ENCODE peak calls at places on chromosome 14, in four cellular contexts. One of them, this sample, is unnamed.

GRCh38 chr14:51094282-51094821 is 553 bp downstream of the TRIM9 start:
- DNase-seq in lower leg skin: no peak
- DNase-seq in gastrocnemius medialis: no peak
- DNase-seq in pancreas: peak
- DNase-seq in this sample: peak

GRCh38 chr14:41899416-41899815 is 292.7 kb downstream of the LRFN5 start:
- DNase-seq in lower leg skin: no peak
- DNase-seq in gastrocnemius medialis: no peak
- DNase-seq in pancreas: no peak
- DNase-seq in this sample: no peak

GRCh38 chr14:58969951-58970751 is 218.3 kb upstream of the DAAM1 start:
- DNase-seq in lower leg skin: no peak
- DNase-seq in gastrocnemius medialis: no peak
- DNase-seq in pancreas: no peak
- DNase-seq in this sample: no peak

GRCh38 chr14:61761557-61761956 is 663 bp upstream of the SNAPC1 start:
- DNase-seq in lower leg skin: no peak
- DNase-seq in gastrocnemius medialis: no peak
- DNase-seq in pancreas: no peak
- DNase-seq in this sample: no peak

GRCh38 chr14:77000340-77001235 is 27.9 kb downstream of the IRF2BPL start:
- DNase-seq in lower leg skin: no peak
- DNase-seq in gastrocnemius medialis: peak
- DNase-seq in pancreas: no peak
- DNase-seq in this sample: no peak

GRCh38 chr14:69152944-69153847 is at the start of gene DCAF5:
- DNase-seq in lower leg skin: peak
- DNase-seq in gastrocnemius medialis: peak
- DNase-seq in pancreas: peak
- DNase-seq in this sample: peak

GRCh38 chr14:80946187-80946586 is 4.6 kb upstream of the CEP128 start:
- DNase-seq in lower leg skin: no peak
- DNase-seq in gastrocnemius medialis: no peak
- DNase-seq in pancreas: no peak
- DNase-seq in this sample: no peak

GRCh38 chr14:101926085-101926484 is 38.3 kb upstream of the DYNC1H1 start:
- DNase-seq in lower leg skin: no peak
- DNase-seq in gastrocnemius medialis: no peak
- DNase-seq in pancreas: no peak
- DNase-seq in this sample: no peak

GRCh38 chr14:85223667-85224066 is 306.3 kb upstream of the FLRT2 start:
- DNase-seq in lower leg skin: no peak
- DNase-seq in gastrocnemius medialis: no peak
- DNase-seq in pancreas: no peak
- DNase-seq in this sample: no peak

GRCh38 chr14:82621881-82622450 is 1088.3 kb upstream of the SEL1L start:
- DNase-seq in lower leg skin: no peak
- DNase-seq in gastrocnemius medialis: no peak
- DNase-seq in pancreas: no peak
- DNase-seq in this sample: no peak

GRCh38 chr14:79543966-79544365 is 667.3 kb downstream of the DIO2 start:
- DNase-seq in lower leg skin: no peak
- DNase-seq in gastrocnemius medialis: no peak
- DNase-seq in pancreas: no peak
- DNase-seq in this sample: no peak
- TF ChIP-seq CTCF in lower leg skin: no peak
- TF ChIP-seq CTCF in gastrocnemius medialis: no peak
- TF ChIP-seq CTCF in pancreas: no peak
- TF ChIP-seq CTCF in this sample: no peak

GRCh38 chr14:40252817-40253447 is 820.7 kb upstream of the FBXO33 start:
- DNase-seq in lower leg skin: no peak
- DNase-seq in gastrocnemius medialis: no peak
- DNase-seq in pancreas: no peak
- DNase-seq in this sample: no peak
- TF ChIP-seq CTCF in lower leg skin: no peak
- TF ChIP-seq CTCF in gastrocnemius medialis: no peak
- TF ChIP-seq CTCF in pancreas: no peak
- TF ChIP-seq CTCF in this sample: no peak

DNA sequence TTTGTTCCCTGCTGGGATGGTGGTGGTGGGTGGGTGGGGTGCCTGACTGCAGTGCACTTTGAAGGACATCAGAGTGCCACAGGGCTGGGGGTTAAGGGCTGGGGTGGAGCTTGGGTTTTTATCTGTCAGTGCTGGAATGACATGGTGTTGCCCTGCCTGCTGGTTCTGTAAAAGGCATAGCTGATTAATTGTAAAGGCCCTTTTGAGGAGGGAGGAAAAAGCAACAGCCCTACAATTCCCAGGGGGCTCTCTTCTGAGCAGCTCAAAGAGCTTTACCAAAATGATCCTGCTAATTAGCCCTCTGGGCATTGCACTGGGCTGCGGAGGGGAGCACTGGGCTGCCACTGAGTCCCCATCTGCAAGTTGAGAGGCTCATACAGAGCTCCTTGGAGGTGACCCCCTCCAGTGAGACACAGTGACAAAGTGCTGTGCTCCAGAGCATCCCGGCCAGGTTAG is 21.2 kb downstream of the PLEKHG3 start:
- DNase-seq in lower leg skin: no peak
- DNase-seq in gastrocnemius medialis: peak
- DNase-seq in pancreas: peak
- DNase-seq in this sample: no peak
- TF ChIP-seq CTCF in lower leg skin: no peak
- TF ChIP-seq CTCF in gastrocnemius medialis: no peak
- TF ChIP-seq CTCF in pancreas: no peak
- TF ChIP-seq CTCF in this sample: no peak

DNA sequence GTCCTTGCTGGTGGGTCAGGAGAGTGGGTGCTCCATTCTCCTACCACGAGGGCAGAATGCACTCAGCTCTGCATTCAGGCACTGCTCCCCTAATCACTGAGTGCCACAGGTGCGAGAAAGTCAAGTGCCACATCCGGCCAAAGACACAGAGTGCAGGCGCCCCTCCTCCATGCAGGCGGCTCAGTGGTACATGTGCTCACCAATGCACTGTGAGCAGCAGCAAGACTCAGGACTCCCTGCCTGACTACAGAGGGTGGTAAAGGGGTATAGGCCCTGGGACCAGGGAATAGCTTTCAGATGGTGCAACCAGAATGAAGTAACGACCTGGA is 32.9 kb downstream of the ZFYVE21 start:
- DNase-seq in lower leg skin: no peak
- DNase-seq in gastrocnemius medialis: no peak
- DNase-seq in pancreas: no peak
- DNase-seq in this sample: no peak
- TF ChIP-seq CTCF in lower leg skin: no peak
- TF ChIP-seq CTCF in gastrocnemius medialis: no peak
- TF ChIP-seq CTCF in pancreas: no peak
- TF ChIP-seq CTCF in this sample: no peak

GRCh38 chr14:25032092-25032784 is 17.7 kb downstream of the STXBP6 start:
- DNase-seq in lower leg skin: no peak
- DNase-seq in gastrocnemius medialis: no peak
- DNase-seq in pancreas: no peak
- DNase-seq in this sample: no peak
- TF ChIP-seq CTCF in lower leg skin: no peak
- TF ChIP-seq CTCF in gastrocnemius medialis: no peak
- TF ChIP-seq CTCF in pancreas: no peak
- TF ChIP-seq CTCF in this sample: no peak

GRCh38 chr14:30017370-30017993 is 89.8 kb upstream of the PRKD1 start:
- DNase-seq in lower leg skin: no peak
- DNase-seq in gastrocnemius medialis: no peak
- DNase-seq in pancreas: no peak
- DNase-seq in this sample: no peak
- TF ChIP-seq CTCF in lower leg skin: no peak
- TF ChIP-seq CTCF in gastrocnemius medialis: no peak
- TF ChIP-seq CTCF in pancreas: no peak
- TF ChIP-seq CTCF in this sample: no peak

GRCh38 chr14:99432491-99432890 is 48.2 kb downstream of the SETD3 start:
- DNase-seq in lower leg skin: no peak
- DNase-seq in gastrocnemius medialis: no peak
- DNase-seq in pancreas: no peak
- DNase-seq in this sample: no peak

GRCh38 chr14:99426796-99427346 is 53.8 kb downstream of the SETD3 start:
- DNase-seq in lower leg skin: no peak
- DNase-seq in gastrocnemius medialis: no peak
- DNase-seq in pancreas: no peak
- DNase-seq in this sample: no peak

GRCh38 chr14:99427632-99428315 is 52.9 kb downstream of the SETD3 start:
- DNase-seq in lower leg skin: no peak
- DNase-seq in gastrocnemius medialis: no peak
- DNase-seq in pancreas: no peak
- DNase-seq in this sample: no peak

GRCh38 chr14:99426265-99426664 is 54.4 kb downstream of the SETD3 start:
- DNase-seq in lower leg skin: no peak
- DNase-seq in gastrocnemius medialis: no peak
- DNase-seq in pancreas: no peak
- DNase-seq in this sample: no peak

GRCh38 chr14:99430491-99430890 is 50.2 kb downstream of the SETD3 start:
- DNase-seq in lower leg skin: no peak
- DNase-seq in gastrocnemius medialis: no peak
- DNase-seq in pancreas: peak
- DNase-seq in this sample: peak
- TF ChIP-seq CTCF in lower leg skin: no peak
- TF ChIP-seq CTCF in gastrocnemius medialis: no peak
- TF ChIP-seq CTCF in pancreas: no peak
- TF ChIP-seq CTCF in this sample: peak

DNA sequence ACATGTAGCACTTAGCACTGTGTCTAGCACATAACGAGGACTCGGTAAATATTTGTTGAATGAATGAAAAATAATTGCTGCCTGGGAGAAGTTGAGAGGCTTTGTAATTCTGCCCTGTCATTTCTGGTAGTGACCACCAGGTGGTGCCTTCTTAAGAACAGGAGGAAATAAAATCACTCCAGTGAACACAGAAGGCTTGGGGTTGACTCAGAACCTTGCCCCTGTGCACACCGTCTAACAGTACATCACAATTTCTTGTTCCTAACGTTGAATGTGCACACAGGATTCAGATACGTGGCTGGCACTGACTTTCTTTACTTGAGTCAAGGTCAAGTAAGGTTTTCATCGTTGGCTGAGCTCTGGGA is 91.8 kb downstream of the RGS6 start:
- DNase-seq in lower leg skin: peak
- DNase-seq in gastrocnemius medialis: no peak
- DNase-seq in pancreas: no peak
- DNase-seq in this sample: no peak
- TF ChIP-seq CTCF in lower leg skin: no peak
- TF ChIP-seq CTCF in gastrocnemius medialis: peak
- TF ChIP-seq CTCF in pancreas: peak
- TF ChIP-seq CTCF in this sample: no peak

This sample was measured in activated B cell treated with CpG ODN at 0.5 μM for 24 hours.